ENCODE peak calls at places on chromosomes 7 and 10, in seven cellular contexts. G is A549, O is Karpas-422, D is psoas muscle, A is GM20000, F is kidney glomerular epithelial cell, X is SW 1271. W is an unnamed sample.

GRCh38 chr7:24721378-24722030 is 35.8 kb downstream of the GSDME start:
- DNase-seq in G (peak; percentile 13), O (no peak), D (no peak), A (no peak), F (no peak), X (no peak), W (no peak)

GRCh38 chr10:24418532-24418931 is 209.6 kb downstream of the KIAA1217 start:
- DNase-seq in G (no peak), O (no peak), D (no peak), A (no peak), F (no peak), X (no peak), W (no peak)

GRCh38 chr10:77245953-77246352 is 391.7 kb downstream of the KCNMA1 start:
- DNase-seq in G (no peak), O (no peak), D (no peak), A (no peak), F (no peak), X (no peak), W (no peak)

GRCh38 chr7:2381881-2382509 is 21.4 kb upstream of the CHST12 start:
- DNase-seq in G (no peak), O (no peak), D (no peak), A (no peak), F (no peak), X (no peak), W (no peak)

GRCh38 chr7:136897676-136898075 is 29.2 kb downstream of the CHRM2 start:
- DNase-seq in G (no peak), O (no peak), D (no peak), A (no peak), F (no peak), X (no peak), W (no peak)

GRCh38 chr7:4159761-4160554 is 522.1 kb upstream of the FOXK1 start:
- DNase-seq in G (no peak), O (no peak), D (no peak), A (no peak), F (peak; percentile 73), X (no peak), W (no peak)

GRCh38 chr7:151782598-151783448 is 94.1 kb downstream of the PRKAG2 start:
- DNase-seq in G (peak; percentile 70), O (peak; percentile 92), D (peak; percentile 87), A (peak; percentile 85), F (peak; percentile 4), X (peak; percentile 47), W (peak; percentile 81)

GRCh38 chr7:152522551-152522950 is 86.7 kb upstream of the KMT2C start:
- DNase-seq in G (no peak), O (no peak), D (peak; percentile 61), A (no peak), F (no peak), X (no peak), W (no peak)

GRCh38 chr7:137909042-137909441 is 62.3 kb upstream of the DGKI start:
- DNase-seq in G (no peak), O (no peak), D (no peak), A (no peak), F (no peak), X (no peak), W (no peak)

GRCh38 chr7:157370761-157371160 is 34.0 kb downstream of the DNAJB6 start:
- DNase-seq in G (no peak), O (no peak), D (no peak), A (no peak), F (no peak), X (no peak), W (no peak)

GRCh38 chr7:600149-600814 is 80.6 kb upstream of the PDGFA start:
- DNase-seq in G (no peak), O (no peak), D (peak; percentile 15), A (no peak), F (no peak), X (no peak), W (no peak)

GRCh38 chr10:127968659-127969058 is 61.8 kb downstream of the PTPRE start:
- DNase-seq in G (no peak), O (no peak), D (no peak), A (no peak), F (no peak), X (no peak), W (peak; percentile 9)

GRCh38 chr10:77784856-77785255 is 141.7 kb downstream of the DLG5 start:
- DNase-seq in G (no peak), O (no peak), D (no peak), A (no peak), F (peak; percentile 59), X (no peak), W (peak; percentile 32)

GRCh38 chr10:132397036-132397541 is at the start of gene PWWP2B:
- DNase-seq in G (no peak), O (no peak), D (peak; percentile 79), A (peak; percentile 86), F (no peak), X (no peak), W (no peak)

GRCh38 chr7:151833213-151833651 is 43.7 kb downstream of the PRKAG2 start:
- DNase-seq in G (no peak), O (no peak), D (peak; percentile 28), A (no peak), F (no peak), X (no peak), W (no peak)

W was measured in SJSA1.